ENCODE peak calls at places on chromosomes 5 and 9, in six cellular contexts. R is K562, F is prostate gland, Q is spleen, E is GM23338, S is sigmoid colon. L is an unnamed sample.

GRCh38 chr9:119369670-119370366 is 583 bp upstream of the BRINP1 start:
- DNase-seq in F (no peak), R (no peak), Q (no peak), E (no peak), S (no peak), L (no peak)

GRCh38 chr9:16726718-16727451 is 143.6 kb downstream of the BNC2 start:
- DNase-seq in S (peak), Q (peak), R (no peak), F (peak), E (peak), L (peak)

GRCh38 chr5:141558150-141558549 is 60.6 kb downstream of the DIAPH1 start:
- DNase-seq in F (no peak), Q (no peak), E (peak), S (no peak), R (no peak), L (no peak)

GRCh38 chr5:111572561-111572960 is 60.2 kb upstream of the STARD4 start:
- DNase-seq in E (no peak), Q (no peak), R (no peak), S (no peak), F (peak), L (no peak)

GRCh38 chr5:66406761-66407289 is 189.4 kb upstream of the MAST4 start:
- DNase-seq in F (no peak), R (no peak), S (no peak), E (no peak), Q (no peak), L (no peak)

GRCh38 chr5:54593809-54594208 is 76.2 kb downstream of the SNX18 start:
- DNase-seq in S (no peak), E (no peak), R (no peak), Q (no peak), F (no peak), L (no peak)

GRCh38 chr5:61659221-61659696 is 327.2 kb downstream of the ZSWIM6 start:
- DNase-seq in Q (no peak), S (no peak), R (no peak), F (no peak), E (peak), L (peak)

GRCh38 chr9:133071484-133072150 is 9.8 kb downstream of the CEL start:
- DNase-seq in S (no peak), R (no peak), E (no peak), F (no peak), Q (no peak), L (no peak)

GRCh38 chr5:548256-548655 is 24.0 kb upstream of the SLC9A3 start:
- DNase-seq in Q (peak), E (no peak), F (no peak), S (peak), R (no peak), L (no peak)

GRCh38 chr5:114317751-114318150 is 44.1 kb upstream of the KCNN2 start:
- DNase-seq in F (no peak), S (no peak), R (no peak), Q (no peak), E (no peak), L (no peak)

GRCh38 chr9:34334916-34335315 is 5.5 kb downstream of the NUDT2 start:
- DNase-seq in F (no peak), S (peak), R (no peak), E (no peak), Q (no peak), L (no peak)

GRCh38 chr5:81856948-81857928 is 106.3 kb upstream of the SSBP2 start:
- DNase-seq in F (peak), R (peak), Q (peak), E (peak), S (peak), L (peak)

GRCh38 chr5:115947260-115947659 is 15.0 kb upstream of the LVRN start:
- DNase-seq in E (no peak), Q (no peak), S (no peak), F (no peak), R (no peak), L (no peak)

GRCh38 chr9:128117613-128118471 is 9.7 kb downstream of the PTGES2 start:
- DNase-seq in F (peak), S (peak), E (peak), Q (peak), R (peak), L (peak)

GRCh38 chr9:73037613-73038012 is 84.8 kb upstream of the ALDH1A1 start:
- DNase-seq in Q (no peak), F (no peak), S (no peak), E (no peak), R (no peak), L (no peak)
- TF ChIP-seq CTCF in Q (no peak), F (no peak), S (no peak), E (no peak), R (no peak), L (no peak)

GRCh38 chr9:136720887-136721338 is 8.5 kb downstream of the DIPK1B start:
- DNase-seq in Q (no peak), R (no peak), F (no peak), S (no peak), E (no peak), L (no peak)
- TF ChIP-seq POLR2AphosphoS5 in Q (no peak), R (no peak), F (no peak), S (no peak), E (no peak), L (no peak)

DNA sequence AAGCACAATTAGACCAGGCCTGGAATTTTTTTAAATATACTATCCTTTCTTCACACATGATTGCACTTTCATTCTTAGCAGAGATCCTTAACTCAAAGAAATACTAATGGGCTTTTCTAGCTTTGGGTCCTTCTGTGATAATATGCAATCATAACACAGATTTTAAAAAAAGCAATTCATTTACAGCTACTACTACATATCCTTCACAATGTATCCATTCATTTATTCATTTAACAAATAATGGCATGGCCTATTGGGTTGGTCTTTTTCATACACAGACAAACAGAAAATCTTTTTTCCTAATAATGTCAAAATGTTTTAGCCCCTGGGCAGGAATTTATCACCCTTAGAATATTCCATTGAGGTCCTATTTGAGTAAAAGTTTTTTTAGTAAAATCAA is 47.0 kb downstream of the SAXO1 start:
- DNase-seq in F (no peak), S (no peak), E (no peak), R (no peak), Q (no peak), L (no peak)
- TF ChIP-seq CTCF in F (no peak), S (no peak), E (no peak), R (no peak), Q (no peak), L (no peak)

GRCh38 chr5:78636682-78637081 is 11.9 kb downstream of the LHFPL2 start:
- DNase-seq in Q (no peak), S (no peak), R (no peak), E (no peak), F (no peak), L (no peak)

GRCh38 chr5:78639811-78640210 is 8.8 kb downstream of the LHFPL2 start:
- DNase-seq in E (no peak), S (no peak), Q (no peak), F (no peak), R (no peak), L (no peak)

GRCh38 chr5:78638973-78639669 is 9.5 kb downstream of the LHFPL2 start:
- DNase-seq in S (no peak), Q (no peak), F (no peak), R (no peak), E (no peak), L (no peak)

GRCh38 chr5:78637468-78637867 is 11.1 kb downstream of the LHFPL2 start:
- DNase-seq in Q (no peak), F (no peak), S (no peak), E (no peak), R (no peak), L (no peak)

DNA sequence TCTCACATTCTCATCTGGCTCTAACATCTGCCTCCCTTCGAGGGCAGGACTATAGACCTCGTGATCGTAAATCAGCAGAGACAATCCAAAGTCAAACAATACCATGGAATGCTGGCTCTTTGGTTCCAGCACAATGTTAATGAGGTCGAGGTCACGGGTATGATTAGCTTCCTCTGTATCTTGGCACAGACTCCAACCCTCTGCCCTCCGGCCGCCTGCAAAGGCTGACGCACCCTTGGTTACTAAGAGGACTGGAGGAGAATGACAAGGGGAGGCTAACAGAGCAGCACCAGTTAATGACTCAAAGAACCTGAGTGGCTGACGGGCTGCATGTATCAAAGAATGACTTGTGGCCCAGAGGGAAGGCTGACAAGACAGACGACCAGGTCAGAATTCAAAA is 10.1 kb downstream of the LHFPL2 start:
- DNase-seq in E (no peak), S (peak), Q (no peak), F (no peak), R (no peak), L (peak)
- TF ChIP-seq POLR2AphosphoS5 in E (no peak), S (no peak), Q (no peak), F (peak), R (no peak), L (peak)

GRCh38 chr9:94068257-94068656 is 16.0 kb upstream of the PTPDC1 start:
- DNase-seq in Q (no peak), R (peak), S (no peak), E (no peak), F (no peak), L (no peak)

GRCh38 chr9:94061864-94062263 is 22.4 kb upstream of the PTPDC1 start:
- DNase-seq in R (no peak), F (no peak), E (no peak), Q (no peak), S (no peak), L (no peak)

GRCh38 chr9:94065535-94065961 is 18.7 kb upstream of the PTPDC1 start:
- DNase-seq in F (peak), R (peak), E (peak), S (peak), Q (peak), L (peak)
- TF ChIP-seq CTCF in F (peak), R (peak), E (peak), S (peak), Q (peak), L (peak)

DNA sequence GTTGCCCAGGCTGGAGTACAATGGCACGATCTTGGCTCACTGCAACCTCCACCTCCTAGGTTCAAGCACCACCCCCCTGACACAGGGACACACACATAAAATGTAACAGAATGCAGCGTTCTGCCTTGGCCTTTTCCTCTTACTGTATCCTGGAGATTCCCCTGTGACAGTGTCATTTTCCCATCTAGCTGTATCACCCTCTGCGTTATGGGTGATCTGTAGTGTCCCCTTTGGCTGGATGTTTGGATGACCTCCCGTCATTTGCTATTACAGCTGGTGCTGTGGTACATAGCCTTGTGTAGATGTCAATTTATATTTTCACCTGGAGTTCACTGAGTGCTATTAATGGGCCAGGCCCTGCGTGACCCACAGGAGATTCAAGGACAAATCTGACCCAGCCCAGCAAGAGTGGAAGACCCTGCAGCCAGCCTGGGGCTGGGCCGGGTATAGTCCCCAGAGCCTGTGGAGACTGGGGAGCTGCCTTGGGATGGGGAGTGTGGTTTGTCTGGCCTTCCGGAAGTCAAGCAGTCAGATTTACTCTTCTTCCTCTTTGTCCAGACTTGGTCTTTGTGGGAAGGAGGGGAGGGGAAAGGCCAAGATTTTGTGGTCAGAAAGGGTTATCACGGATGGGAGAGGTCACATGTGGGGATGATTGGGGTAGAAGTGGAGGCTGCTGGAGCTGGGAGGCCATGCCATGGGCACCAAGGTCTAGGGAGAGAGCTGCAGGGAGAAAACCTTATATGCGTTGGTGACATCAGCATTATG is 43.6 kb downstream of the ERGIC1 start:
- DNase-seq in Q (no peak), S (no peak), R (no peak), E (no peak), F (no peak), L (no peak)
- TF ChIP-seq POLR2AphosphoS5 in Q (no peak), S (no peak), R (no peak), E (no peak), F (no peak), L (no peak)

GRCh38 chr9:113997610-113998009 is 80.5 kb downstream of the AMBP start:
- DNase-seq in F (no peak), E (no peak), R (no peak), Q (no peak), S (no peak), L (peak)

GRCh38 chr9:114000063-114000454 is 78.0 kb downstream of the AMBP start:
- DNase-seq in E (no peak), S (peak), R (no peak), F (no peak), Q (no peak), L (peak)

GRCh38 chr9:113998114-113998513 is 80.0 kb downstream of the AMBP start:
- DNase-seq in Q (no peak), R (no peak), F (no peak), E (no peak), S (no peak), L (peak)

GRCh38 chr9:113999256-114000062 is 78.6 kb downstream of the AMBP start:
- DNase-seq in E (no peak), S (no peak), Q (no peak), F (peak), R (no peak), L (peak)

DNA sequence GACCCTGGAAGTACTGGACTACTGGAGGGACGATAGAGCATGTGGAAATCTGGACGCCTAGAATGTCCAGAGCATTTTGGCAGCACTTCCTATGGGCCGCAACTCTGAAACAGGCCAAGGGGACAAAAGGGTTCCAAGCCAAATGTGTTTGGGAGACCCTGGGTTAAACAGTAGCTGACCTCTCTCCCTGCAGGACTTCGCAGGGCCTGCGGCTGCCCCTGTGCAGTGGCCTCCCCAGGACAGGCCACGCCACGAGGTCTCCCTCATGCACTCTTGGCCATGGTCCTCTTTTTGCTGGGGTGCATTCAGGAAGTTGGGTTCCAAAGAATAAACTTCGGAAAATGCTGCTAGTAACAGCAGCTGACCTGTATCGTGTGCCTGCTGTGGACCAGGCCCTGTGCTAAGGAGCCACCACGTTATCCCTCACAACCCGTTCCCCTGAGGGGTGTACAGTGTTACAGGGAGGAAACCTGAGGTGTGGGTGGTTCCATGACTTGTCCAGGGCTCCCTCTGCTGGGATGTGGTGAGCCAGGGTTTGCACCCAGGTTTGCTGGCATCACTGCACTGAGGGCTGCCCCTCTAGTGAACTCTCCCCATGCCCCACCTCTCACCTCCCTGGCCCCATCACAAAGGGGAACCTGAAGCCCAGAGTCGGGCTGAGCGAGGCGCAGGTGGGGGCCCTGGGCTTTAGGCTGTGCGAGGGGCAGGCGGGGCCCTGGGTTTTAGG is 79.4 kb downstream of the AMBP start:
- DNase-seq in F (no peak), Q (no peak), S (no peak), E (peak), R (peak), L (peak)
- TF ChIP-seq CTCF in F (no peak), Q (no peak), S (no peak), E (peak), R (no peak), L (no peak)

L was measured in stomach.